ENCODE peak calls at places on chromosome 4, in eight cellular contexts. C is cardiac muscle cell, Q is ascending aorta, S is GM23248, W is colonic mucosa, R is upper lobe of left lung, K is heart left ventricle, P is heart right ventricle. E is an unnamed sample. For H3K27me3, the result is how much of the 10 kb centered on the place peaks cover.

GRCh38 chr4:99655315-99656081 is 2.1 kb downstream of the C4orf54 start:
- DNase-seq in K (peak), P (peak), S (peak), R (peak), W (no peak), C (no peak), Q (peak), E (peak)

GRCh38 chr4:38868055-38868965 is 704 bp downstream of the FAM114A1 start:
- DNase-seq in K (peak), R (peak), C (peak), P (peak), S (peak), W (peak), Q (no peak), E (peak)

GRCh38 chr4:144754562-144755410 is 108.8 kb downstream of the HHIP start:
- DNase-seq in S (peak), R (no peak), Q (no peak), W (no peak), P (no peak), K (no peak), C (no peak), E (no peak)

GRCh38 chr4:104901438-104901837 is 245.2 kb upstream of the TET2 start:
- DNase-seq in R (no peak), P (no peak), S (no peak), K (no peak), C (peak), W (no peak), Q (no peak), E (no peak)

GRCh38 chr4:82431026-82431745 is 796 bp downstream of the ENOPH1 start:
- DNase-seq in P (peak), S (peak), Q (no peak), C (peak), W (peak), R (peak), K (no peak), E (no peak)

GRCh38 chr4:128376958-128377357 is 89.3 kb upstream of the PGRMC2 start:
- DNase-seq in Q (no peak), R (no peak), S (no peak), K (no peak), C (no peak), W (no peak), P (no peak), E (no peak)

GRCh38 chr4:12697970-12698369 is 786.2 kb downstream of the RAB28 start:
- DNase-seq in R (no peak), W (no peak), C (no peak), S (no peak), P (no peak), Q (no peak), K (no peak), E (no peak)

GRCh38 chr4:139099366-139099982 is 77.5 kb downstream of the ELF2 start:
- DNase-seq in Q (no peak), R (peak), S (peak), C (peak), K (peak), P (peak), W (peak), E (peak)

GRCh38 chr4:95193391-95194224 is 355.2 kb downstream of the UNC5C start:
- DNase-seq in Q (no peak), P (no peak), S (no peak), K (no peak), R (no peak), C (peak), W (no peak), E (peak)

GRCh38 chr4:94262163-94263016 is 54.7 kb downstream of the SMARCAD1 start:
- DNase-seq in K (no peak), P (no peak), R (no peak), C (no peak), W (no peak), S (no peak), Q (no peak), E (no peak)

GRCh38 chr4:82480786-82481317 is 50.5 kb downstream of the ENOPH1 start:
- DNase-seq in S (no peak), P (no peak), C (no peak), K (no peak), Q (no peak), W (no peak), R (no peak), E (no peak)

GRCh38 chr4:103915224-103915869 is 195.6 kb upstream of the TACR3 start:
- DNase-seq in K (no peak), Q (no peak), C (peak), W (no peak), R (no peak), P (no peak), S (peak), E (no peak)

GRCh38 chr4:165588534-165589310 is 209.9 kb downstream of the CPE start:
- DNase-seq in K (no peak), R (no peak), Q (no peak), W (no peak), P (no peak), S (no peak), C (no peak), E (no peak)

GRCh38 chr4:89572224-89572858 is 264.6 kb downstream of the SNCA start:
- DNase-seq in W (no peak), K (no peak), S (no peak), C (peak), R (no peak), Q (no peak), P (no peak), E (no peak)

GRCh38 chr4:55365347-55365728 is 19.3 kb downstream of the SRD5A3 start:
- DNase-seq in Q (no peak), C (no peak), P (no peak), K (no peak), R (no peak), W (no peak), S (no peak), E (no peak)

GRCh38 chr4:42671431-42672194 is 14.7 kb upstream of the ATP8A1 start:
- DNase-seq in Q (no peak), C (no peak), S (no peak), P (no peak), W (no peak), R (peak), K (no peak), E (no peak)
- H3K27ac ChIP-seq in Q (no peak), C (no peak), S (no peak), P (no peak), W (no peak), R (no peak), K (no peak), E (no peak)

GRCh38 chr4:1488831-1489638 is 82.8 kb upstream of the NKX1-1 start:
- DNase-seq in P (no peak), K (peak), Q (no peak), W (no peak), S (no peak), C (no peak), R (no peak), E (no peak)

GRCh38 chr4:1488357-1488756 is 82.1 kb upstream of the NKX1-1 start:
- DNase-seq in K (no peak), W (no peak), R (no peak), P (no peak), Q (no peak), S (no peak), C (no peak), E (peak)

GRCh38 chr4:1490011-1490905 is 84.0 kb upstream of the NKX1-1 start:
- DNase-seq in P (no peak), R (no peak), W (no peak), Q (no peak), K (no peak), S (no peak), C (no peak), E (peak)

GRCh38 chr4:1490906-1491629 is 84.8 kb upstream of the NKX1-1 start:
- DNase-seq in S (no peak), W (no peak), C (no peak), Q (no peak), K (peak), R (no peak), P (no peak), E (peak)

DNA sequence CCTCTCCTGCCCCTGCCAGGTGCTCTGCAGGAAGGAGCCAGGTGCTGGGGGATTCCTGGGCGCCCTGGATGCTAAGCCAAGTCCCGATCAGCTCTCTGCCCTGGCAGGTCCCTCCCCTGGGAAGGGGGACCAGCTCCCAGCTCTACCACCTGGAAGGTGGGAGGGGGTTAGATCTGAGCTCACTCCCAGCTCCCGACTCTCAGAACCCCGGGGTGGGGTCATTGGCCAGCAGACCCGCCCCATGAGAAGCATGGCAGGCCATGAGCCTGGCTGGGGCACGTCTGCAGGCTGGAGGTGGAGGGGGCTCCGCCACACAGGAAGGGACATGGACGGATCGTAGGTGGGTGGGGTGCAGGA is 83.4 kb upstream of the NKX1-1 start:
- DNase-seq in C (no peak), R (no peak), W (no peak), S (no peak), P (no peak), K (peak), Q (no peak), E (no peak)
- H3K27me3 ChIP-seq in C (under half), R (under half), W (under half), S (under half), P (under half), K (under half), Q (under half), E (half or more)

DNA sequence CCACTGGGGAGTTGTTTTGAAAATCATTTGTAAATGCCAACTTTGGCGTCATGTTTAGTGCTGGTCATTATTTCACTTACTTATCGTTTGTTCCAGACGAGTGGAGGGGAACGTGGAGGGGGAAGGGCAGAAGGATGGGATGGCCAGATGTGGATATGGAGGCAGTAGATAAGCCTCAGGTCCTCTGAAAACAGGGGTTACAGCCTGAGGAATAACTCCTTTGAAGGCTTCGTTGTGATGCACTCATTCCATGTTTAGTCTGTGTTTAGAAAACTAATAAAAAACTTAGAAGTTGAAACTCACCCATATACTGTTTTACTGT is 1.1 kb downstream of the MOB1B start:
- DNase-seq in S (peak), P (no peak), R (no peak), Q (no peak), W (peak), C (peak), K (no peak), E (no peak)
- H3K27ac ChIP-seq in S (peak), P (peak), R (peak), Q (peak), W (no peak), C (peak), K (no peak), E (peak)

DNA sequence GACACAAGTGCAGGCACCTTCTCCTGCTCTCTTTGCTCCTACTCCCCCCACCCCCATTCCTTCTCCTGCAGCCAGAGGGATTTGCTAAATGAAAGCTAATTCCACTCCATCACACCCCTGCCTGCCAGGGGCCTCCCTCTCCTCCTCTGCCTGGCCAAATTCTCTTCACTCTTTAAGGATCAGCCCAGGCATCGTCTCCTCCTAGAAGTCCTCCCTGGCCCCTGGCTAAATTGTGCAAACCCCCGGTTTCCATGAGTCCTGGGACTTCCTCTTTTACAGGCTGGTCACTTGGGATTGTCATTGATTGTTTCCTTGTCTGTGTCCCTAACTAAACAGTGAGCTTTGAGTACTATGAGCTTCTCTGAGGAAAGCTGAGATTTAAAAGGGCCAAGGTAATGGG is 8.7 kb upstream of the ABLIM2 start:
- DNase-seq in R (peak), K (no peak), W (no peak), C (no peak), Q (no peak), S (no peak), P (no peak), E (no peak)
- H3K27me3 ChIP-seq in R (under half), K (under half), W (under half), C (under half), Q (under half), S (under half), P (under half), E (under half)

GRCh38 chr4:2763511-2763967 is 7.4 kb upstream of the TNIP2 start:
- DNase-seq in R (no peak), P (no peak), W (no peak), S (peak), Q (no peak), C (no peak), K (no peak), E (peak)
- H3K27ac ChIP-seq in R (peak), P (peak), W (peak), S (peak), Q (peak), C (no peak), K (no peak), E (peak)

DNA sequence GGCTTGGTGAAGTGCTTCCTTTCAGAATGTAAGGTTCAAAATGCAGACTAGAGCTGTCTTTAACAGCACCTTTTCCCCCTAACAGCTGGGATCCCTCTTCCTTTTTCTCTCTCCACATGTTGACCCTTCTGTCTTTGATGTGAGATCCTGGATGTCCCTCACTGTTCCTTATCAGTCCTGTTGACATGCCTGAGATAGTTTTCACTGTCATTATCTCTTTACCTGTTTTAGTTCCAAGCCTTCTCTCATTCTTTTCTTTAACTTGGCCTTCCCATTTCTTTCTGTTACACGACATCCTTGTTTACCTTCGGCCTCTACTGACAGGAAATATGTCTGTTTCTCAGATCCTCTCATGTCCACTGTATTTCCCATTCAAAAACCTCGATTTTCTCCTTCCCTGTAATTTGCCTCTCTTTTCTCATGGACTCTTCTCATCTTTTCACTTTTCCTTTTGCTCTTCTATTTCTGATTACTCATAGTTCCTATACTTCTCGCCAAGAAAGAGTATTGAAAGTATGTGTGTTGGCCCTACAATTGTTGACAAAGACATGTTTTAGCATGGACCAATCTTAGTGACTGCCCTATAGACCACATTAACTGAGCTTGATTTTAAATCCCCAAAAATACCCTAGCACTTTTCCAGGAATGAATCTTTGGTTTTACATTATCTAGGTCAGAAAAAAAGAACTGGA is 1.2 kb upstream of the SOWAHB start:
- DNase-seq in K (no peak), Q (no peak), P (no peak), S (peak), R (no peak), C (no peak), W (no peak), E (no peak)
- H3K27me3 ChIP-seq in K (half or more), Q (under half), P (under half), S (under half), R (under half), C (half or more), W (under half), E (under half)

GRCh38 chr4:142365386-142365785 is 480.7 kb downstream of the INPP4B start:
- DNase-seq in R (no peak), Q (no peak), C (no peak), W (no peak), S (peak), P (no peak), K (no peak), E (no peak)

GRCh38 chr4:142366821-142367220 is 479.3 kb downstream of the INPP4B start:
- DNase-seq in K (no peak), W (no peak), R (no peak), P (no peak), S (no peak), Q (no peak), C (no peak), E (no peak)

GRCh38 chr4:142363686-142364085 is 482.4 kb downstream of the INPP4B start:
- DNase-seq in P (no peak), K (no peak), W (no peak), Q (no peak), R (no peak), C (no peak), S (no peak), E (no peak)

GRCh38 chr4:142369141-142369540 is 477.0 kb downstream of the INPP4B start:
- DNase-seq in K (no peak), Q (no peak), P (no peak), C (no peak), W (no peak), S (no peak), R (no peak), E (no peak)

GRCh38 chr4:142367326-142368188 is 478.5 kb downstream of the INPP4B start:
- DNase-seq in C (no peak), W (no peak), S (no peak), K (no peak), Q (no peak), R (no peak), P (no peak), E (no peak)
- H3K27ac ChIP-seq in C (no peak), W (no peak), S (no peak), K (no peak), Q (no peak), R (no peak), P (peak), E (no peak)

GRCh38 chr4:80264352-80264647 is 2.2 kb upstream of the FGF5 start:
- DNase-seq in K (no peak), R (no peak), P (no peak), W (no peak), C (no peak), Q (no peak), S (no peak), E (no peak)
- H3K27me3 ChIP-seq in K (half or more), R (under half), P (under half), W (half or more), C (half or more), Q (under half), S (under half), E (under half)

GRCh38 chr4:53322696-53323095 is 43.2 kb downstream of the SCFD2 start:
- DNase-seq in Q (no peak), W (no peak), S (no peak), R (no peak), C (no peak), K (no peak), P (no peak), E (no peak)
- H3K27ac ChIP-seq in Q (no peak), W (no peak), S (peak), R (no peak), C (no peak), K (no peak), P (no peak), E (no peak)

GRCh38 chr4:53908661-53909078 is 155.7 kb downstream of the CHIC2 start:
- DNase-seq in Q (no peak), W (peak), P (no peak), K (peak), S (peak), R (peak), C (peak), E (no peak)

GRCh38 chr4:53914313-53915016 is 149.9 kb downstream of the CHIC2 start:
- DNase-seq in P (no peak), W (no peak), C (no peak), R (peak), S (peak), K (no peak), Q (no peak), E (no peak)

GRCh38 chr4:53916431-53916889 is 147.9 kb downstream of the CHIC2 start:
- DNase-seq in P (no peak), R (no peak), W (no peak), C (no peak), K (no peak), S (peak), Q (no peak), E (no peak)

GRCh38 chr4:53913771-53914170 is 150.6 kb downstream of the CHIC2 start:
- DNase-seq in Q (no peak), C (no peak), W (no peak), K (no peak), S (no peak), R (no peak), P (no peak), E (no peak)

DNA sequence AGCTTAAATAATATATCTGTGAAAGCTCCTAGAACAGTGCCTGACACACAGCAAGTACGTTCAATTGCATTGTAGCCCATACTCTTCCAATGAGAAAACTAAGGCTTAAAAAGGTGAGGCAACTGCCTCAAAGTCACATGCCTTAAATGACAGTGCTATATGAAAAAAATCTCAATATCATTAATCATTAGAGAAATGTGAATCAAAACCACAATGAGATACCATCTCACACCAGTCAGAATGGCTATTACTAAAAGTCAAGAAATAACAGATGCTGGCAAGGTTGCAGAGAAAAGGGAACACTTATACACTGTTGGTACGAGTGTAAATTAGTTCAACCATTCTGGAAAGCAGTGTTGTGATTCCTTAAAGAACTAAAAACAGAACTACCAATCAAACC is 151.3 kb downstream of the CHIC2 start:
- DNase-seq in C (no peak), R (no peak), W (no peak), Q (no peak), K (no peak), S (no peak), P (no peak), E (no peak)
- H3K27me3 ChIP-seq in C (under half), R (under half), W (under half), Q (under half), K (under half), S (under half), P (under half), E (under half)

E was measured in tibial artery.